ENCODE peak calls at places on chromosomes 3 and 15, in eight cellular contexts. M is WTC11; J is Kasumi-1; W is transverse colon; E is stimulated activated naive CD8-positive, alpha-beta T cell treated with anti-CD3 and anti-CD28 coated beads, Interleukin-15, Interleukin-2, amounts not matched to agents 100 U/mL and 50 U/mL, for 24 hours; Z is posterior cingulate gyrus; G is stimulated activated CD8-positive, alpha-beta memory T cell treated with anti-CD3 and anti-CD28 coated beads, Interleukin-15, amount 100 ng/mL, for 48 hours; C is NCI-H146. B is an unnamed sample.

GRCh38 chr3:99640214-99640851 is 1.9 kb downstream of the COL8A1 start:
- DNase-seq in M (no peak), J (no peak), W (no peak), E (no peak), Z (no peak), G (no peak), C (no peak), B (no peak)

GRCh38 chr3:81336470-81336869 is 425.0 kb downstream of the GBE1 start:
- DNase-seq in M (no peak), J (no peak), W (no peak), E (no peak), Z (no peak), G (no peak), C (no peak), B (no peak)

GRCh38 chr3:83523470-83524073 is 1435.2 kb upstream of the CADM2 start:
- DNase-seq in M (peak; percentile 72), J (peak; percentile 90), W (peak; percentile 8), E (no peak), Z (no peak), G (no peak), C (peak; percentile 50), B (no peak)

GRCh38 chr3:128152419-128153155 is 694 bp upstream of the EEFSEC start:
- DNase-seq in M (no peak), J (no peak), W (no peak), E (no peak), Z (no peak), G (no peak), C (peak; percentile 86), B (no peak)

GRCh38 chr3:4978259-4978965 is 825 bp upstream of the BHLHE40 start:
- DNase-seq in M (peak; percentile 84), J (peak; percentile 96), W (peak; percentile 95), E (peak; percentile 97), Z (peak; percentile 87), G (peak; percentile 96), C (peak; percentile 44), B (peak; percentile 96)

GRCh38 chr15:29101491-29101890 is 168.1 kb downstream of the NSMCE3 start:
- DNase-seq in M (no peak), J (no peak), W (no peak), E (no peak), Z (no peak), G (no peak), C (no peak), B (peak; percentile 6)

GRCh38 chr15:69088300-69088965 is 72.0 kb upstream of the GLCE start:
- DNase-seq in M (no peak), J (no peak), W (no peak), E (no peak), Z (no peak), G (no peak), C (peak; percentile 88), B (no peak)

GRCh38 chr3:14127106-14127505 is 2.3 kb downstream of the TMEM43 start:
- DNase-seq in M (no peak), J (no peak), W (no peak), E (no peak), Z (no peak), G (no peak), C (no peak), B (no peak)

GRCh38 chr3:13135811-13136321 is 62.6 kb upstream of the IQSEC1 start:
- DNase-seq in M (no peak), J (no peak), W (no peak), E (no peak), Z (no peak), G (no peak), C (no peak), B (peak; percentile 47)

GRCh38 chr3:10509325-10509724 is 3.9 kb upstream of the ATP2B2 start:
- DNase-seq in M (no peak), J (no peak), W (no peak), E (no peak), Z (no peak), G (no peak), C (no peak), B (no peak)

GRCh38 chr3:62201438-62202035 is 171.8 kb downstream of the FEZF2 start:
- DNase-seq in M (no peak), J (peak; percentile 43), W (no peak), E (no peak), Z (no peak), G (no peak), C (peak; percentile 9), B (peak; percentile 84)

GRCh38 chr3:157199841-157200240 is 39.9 kb upstream of the CCNL1 start:
- DNase-seq in M (no peak), J (no peak), W (no peak), E (no peak), Z (no peak), G (no peak), C (no peak), B (peak; percentile 81)

GRCh38 chr15:58232273-58233065 is 94.3 kb downstream of the AQP9 start:
- DNase-seq in M (no peak), J (no peak), W (no peak), E (no peak), Z (no peak), G (no peak), C (no peak), B (no peak)

GRCh38 chr3:15959434-15959811 is 161.6 kb upstream of the ANKRD28 start:
- DNase-seq in M (no peak), J (no peak), W (no peak), E (no peak), Z (no peak), G (no peak), C (no peak), B (no peak)

GRCh38 chr3:42042747-42043115 is 48.4 kb upstream of the TRAK1 start:
- DNase-seq in M (no peak), J (no peak), W (no peak), E (no peak), Z (no peak), G (no peak), C (peak; percentile 16), B (no peak)

GRCh38 chr3:196144383-196145105 is 62.7 kb upstream of the TFRC start:
- DNase-seq in M (no peak), J (no peak), W (no peak), E (no peak), Z (no peak), G (no peak), C (no peak), B (peak; percentile 97)

GRCh38 chr3:112793311-112794081 is 53.2 kb downstream of the CD200R1L start:
- DNase-seq in M (no peak), J (no peak), W (no peak), E (no peak), Z (no peak), G (no peak), C (no peak), B (no peak)

B was measured in osteoblast.